ENCODE peak calls at places on chromosomes 3 and 15, in four cellular contexts. F is upper lobe of right lung, W is PC-3, D is GM12878. Y is an unnamed sample.

GRCh38 chr15:74384566-74385441 is 17.4 kb upstream of the CYP11A1 start:
- DNase-seq in F (no peak), W (peak; percentile 88), D (peak; percentile 95), Y (peak; percentile 94)

GRCh38 chr15:25710184-25710583 is 152.9 kb downstream of the ATP10A start:
- DNase-seq in F (peak; percentile 83), W (peak; percentile 52), D (no peak), Y (peak; percentile 80)

GRCh38 chr3:11563159-11563558 is 80.6 kb downstream of the VGLL4 start:
- DNase-seq in F (no peak), W (no peak), D (no peak), Y (peak; percentile 61)

GRCh38 chr15:41936649-41937567 is 35.4 kb downstream of the EHD4 start:
- DNase-seq in F (no peak), W (no peak), D (no peak), Y (peak; percentile 86)

GRCh38 chr3:71101014-71101413 is 482.5 kb downstream of the FOXP1 start:
- DNase-seq in F (no peak), W (peak; percentile 93), D (no peak), Y (no peak)

GRCh38 chr15:98570119-98570518 is 78.2 kb upstream of the IGF1R start:
- DNase-seq in F (no peak), W (no peak), D (no peak), Y (no peak)

GRCh38 chr3:69115731-69116130 is 6.7 kb downstream of the LMOD3 start:
- DNase-seq in F (no peak), W (peak; percentile 62), D (no peak), Y (no peak)

GRCh38 chr3:42742259-42742658 is 30.8 kb downstream of the CCDC13 start:
- DNase-seq in F (no peak), W (no peak), D (no peak), Y (no peak)

GRCh38 chr15:82045179-82045891 is 483 bp downstream of the MEX3B start:
- DNase-seq in F (no peak), W (no peak), D (no peak), Y (peak; percentile 85)

GRCh38 chr15:62125763-62126162 is 39.3 kb downstream of the C2CD4B start:
- DNase-seq in F (no peak), W (peak; percentile 51), D (no peak), Y (no peak)

GRCh38 chr3:19934098-19934566 is at the start of gene EFHB:
- DNase-seq in F (peak; percentile 69), W (peak; percentile 25), D (no peak), Y (no peak)

GRCh38 chr3:179146911-179147570 is 1.1 kb upstream of the PIK3CA start:
- DNase-seq in F (no peak), W (peak; percentile 85), D (peak; percentile 42), Y (no peak)

GRCh38 chr3:10232138-10232537 is 16.1 kb upstream of the TATDN2 start:
- DNase-seq in F (no peak), W (no peak), D (no peak), Y (no peak)

GRCh38 chr3:102301155-102301554 is 133.7 kb upstream of the ZPLD1 start:
- DNase-seq in F (no peak), W (no peak), D (no peak), Y (no peak)

GRCh38 chr3:120683671-120684301 is 1.7 kb upstream of the HGD start:
- DNase-seq in F (no peak), W (peak; percentile 24), D (no peak), Y (no peak)

GRCh38 chr3:138774529-138775253 is 60.0 kb downstream of the PIK3CB start:
- DNase-seq in F (no peak), W (peak; percentile 92), D (no peak), Y (no peak)

GRCh38 chr15:50252556-50252955 is 13.0 kb downstream of the HDC start:
- DNase-seq in F (no peak), W (no peak), D (no peak), Y (no peak)

GRCh38 chr3:109050591-109051167 is 67.3 kb downstream of the MORC1 start:
- DNase-seq in F (no peak), W (peak; percentile 59), D (no peak), Y (no peak)

GRCh38 chr3:112390783-112391641 is 58.1 kb downstream of the CD200 start:
- DNase-seq in F (no peak), W (peak; percentile 51), D (no peak), Y (no peak)

GRCh38 chr3:36707623-36708409 is 56.5 kb downstream of the DCLK3 start:
- DNase-seq in F (no peak), W (peak; percentile 54), D (no peak), Y (no peak)

GRCh38 chr3:66195347-66195783 is 25.4 kb upstream of the SLC25A26 start:
- DNase-seq in F (peak; percentile 71), W (peak; percentile 46), D (no peak), Y (no peak)

GRCh38 chr15:65862682-65863081 is 6.6 kb upstream of the RAB11A start:
- DNase-seq in F (no peak), W (peak; percentile 64), D (no peak), Y (no peak)

GRCh38 chr3:17577795-17578520 is 164.5 kb downstream of the TBC1D5 start:
- DNase-seq in F (no peak), W (no peak), D (no peak), Y (no peak)

GRCh38 chr3:46213201-46213600 is 5.1 kb upstream of the CCR1 start:
- DNase-seq in F (no peak), W (no peak), D (no peak), Y (no peak)

GRCh38 chr15:68598171-68599152 is 19.7 kb downstream of the CORO2B start:
- DNase-seq in F (no peak), W (no peak), D (no peak), Y (peak; percentile 42)

GRCh38 chr15:100005715-100006114 is 272.5 kb upstream of the LYSMD4 start:
- DNase-seq in F (peak; percentile 28), W (no peak), D (no peak), Y (peak; percentile 51)

GRCh38 chr3:197820550-197821335 is 29.7 kb downstream of the LRCH3 start:
- DNase-seq in F (no peak), W (no peak), D (no peak), Y (no peak)

GRCh38 chr3:46094506-46094905 is 67.2 kb upstream of the XCR1 start:
- DNase-seq in F (no peak), W (no peak), D (no peak), Y (no peak)

GRCh38 chr3:167241048-167241845 is 138.8 kb downstream of the ZBBX start:
- DNase-seq in F (no peak), W (no peak), D (no peak), Y (no peak)

DNA sequence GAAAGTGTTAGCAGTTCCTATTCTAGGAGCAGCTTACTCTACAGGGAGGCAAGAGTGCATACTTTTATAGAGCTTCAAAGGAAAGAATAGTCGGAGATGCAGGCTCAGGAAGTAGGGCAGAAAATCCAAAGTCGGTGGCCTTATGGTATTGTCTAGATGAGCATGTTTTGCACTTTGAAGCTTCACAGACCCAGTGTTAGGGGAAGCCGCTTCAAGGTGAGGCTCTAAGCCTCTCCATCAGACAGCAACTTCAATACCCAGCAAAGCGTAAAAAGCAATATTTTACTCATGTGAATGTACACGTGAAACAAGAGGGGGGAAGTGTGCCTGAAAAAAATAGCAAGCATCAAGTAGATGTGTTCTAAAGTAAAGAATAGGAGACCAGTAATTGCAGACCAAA is 125.6 kb upstream of the RASGRP1 start:
- DNase-seq in F (no peak), W (no peak), D (no peak), Y (no peak)
- H3K27ac ChIP-seq in F (no peak overlapping the region), W (no peak overlapping the region), D (peak overlapping the region; percentile 25), Y (no peak overlapping the region)

DNA sequence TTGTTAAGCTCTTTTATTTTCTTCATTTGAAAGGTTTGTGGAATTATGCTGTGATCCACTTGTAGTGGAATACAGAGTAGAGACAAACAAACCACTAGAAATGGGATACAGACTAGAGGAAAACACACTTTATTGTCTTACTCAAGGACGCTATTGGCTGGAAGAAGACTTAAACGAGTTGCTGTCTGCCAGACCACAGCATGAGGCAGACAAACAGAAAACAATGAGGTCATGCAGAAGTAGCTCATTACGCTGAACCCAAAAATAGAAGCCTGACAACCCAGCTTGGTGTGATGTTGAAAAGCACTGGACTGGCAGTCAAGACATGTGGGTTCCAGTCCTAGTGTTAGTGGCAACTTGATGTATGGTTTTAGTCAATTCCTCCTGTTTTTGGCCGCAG is 62.4 kb upstream of the P3H2 start:
- DNase-seq in F (no peak), W (peak; percentile 77), D (no peak), Y (no peak)
- H3K4me3 ChIP-seq in F (no peak overlapping the region), W (peak overlapping the region; percentile 42), D (no peak overlapping the region), Y (no peak overlapping the region)

GRCh38 chr3:129439381-129439816 is 349 bp downstream of the MBD4 start:
- DNase-seq in F (peak; percentile 76), W (no peak), D (no peak), Y (peak; percentile 92)
- H3K27ac ChIP-seq in F (peak overlapping the region; percentile 94), W (peak overlapping the region; percentile 39), D (peak overlapping the region; percentile 91), Y (peak overlapping the region; percentile 97)

GRCh38 chr3:193016437-193016887 is 98.8 kb upstream of the MB21D2 start:
- DNase-seq in F (peak; percentile 66), W (peak; percentile 41), D (no peak), Y (no peak)
- H3K4me3 ChIP-seq in F (no peak overlapping the region), W (no peak overlapping the region), D (no peak overlapping the region), Y (no peak overlapping the region)